ENCODE peak calls at places on chromosomes 2 and 18, in seven cellular contexts. Z is activated naive CD8-positive, alpha-beta T cell treated with anti-CD3 and anti-CD28 coated beads, Interleukin-2, amount 50 U/mL, for 24 hours; C is activated CD4-positive, alpha-beta T cell treated with anti-CD3 and anti-CD28 coated beads, Interleukin-2, amount 50 U/mL, for 4 hours; I is GM20000; S is fibroblast of mammary gland; U is foreskin fibroblast; V is WERI-Rb-1. P is an unnamed sample.
A peak's percentile ranks its signal among the peaks of the same experiment; 100 is the strongest.

GRCh38 chr2:99545066-99545465 is 55.2 kb upstream of the REV1 start:
- DNase-seq in I (no peak), V (no peak), Z (no peak), S (no peak), U (peak; percentile 6), C (no peak), P (no peak)

GRCh38 chr2:23133196-23133595 is 251.8 kb upstream of the KLHL29 start:
- DNase-seq in V (no peak), S (no peak), U (no peak), C (no peak), Z (no peak), I (no peak), P (no peak)

GRCh38 chr18:74116628-74117554 is 30.7 kb downstream of the FBXO15 start:
- DNase-seq in C (no peak), Z (no peak), V (no peak), I (no peak), U (peak; percentile 72), S (peak; percentile 68), P (peak; percentile 25)

GRCh38 chr2:29213871-29214341 is 98.7 kb downstream of the CLIP4 start:
- DNase-seq in V (no peak), C (no peak), U (no peak), I (no peak), Z (no peak), S (peak; percentile 17), P (no peak)

GRCh38 chr2:48346124-48346536 is 183.8 kb upstream of the STON1 start:
- DNase-seq in Z (no peak), S (peak; percentile 92), U (peak; percentile 89), C (no peak), I (no peak), V (peak; percentile 72), P (peak; percentile 88)

GRCh38 chr2:205580591-205580990 is 101.7 kb upstream of the NRP2 start:
- DNase-seq in S (peak; percentile 34), C (no peak), V (no peak), I (no peak), Z (no peak), U (peak; percentile 64), P (peak; percentile 32)

GRCh38 chr18:58336605-58337004 is 292.3 kb downstream of the ALPK2 start:
- DNase-seq in Z (no peak), I (no peak), C (no peak), V (no peak), U (peak; percentile 41), S (peak; percentile 54), P (peak; percentile 39)

GRCh38 chr2:150400849-150401248 is 86.6 kb downstream of the RND3 start:
- DNase-seq in V (no peak), S (no peak), C (no peak), Z (no peak), U (no peak), I (no peak), P (no peak)

GRCh38 chr2:241989074-241989473 is 119.5 kb downstream of the RTP5 start:
- DNase-seq in S (no peak), U (no peak), V (no peak), C (no peak), I (no peak), Z (no peak), P (no peak)

GRCh38 chr2:241924069-241924908 is 54.8 kb downstream of the RTP5 start:
- DNase-seq in I (no peak), U (no peak), C (no peak), V (no peak), S (no peak), Z (peak; percentile 16), P (no peak)

GRCh38 chr2:192560326-192560725 is 365.6 kb upstream of the TMEFF2 start:
- DNase-seq in V (no peak), C (no peak), I (no peak), Z (no peak), U (no peak), S (no peak), P (no peak)

GRCh38 chr2:237290249-237290648 is 123.7 kb downstream of the COL6A3 start:
- DNase-seq in I (no peak), C (no peak), U (peak; percentile 95), Z (no peak), V (no peak), S (peak; percentile 93), P (peak; percentile 86)

GRCh38 chr2:199804831-199805230 is 46.2 kb downstream of the FTCDNL1 start:
- DNase-seq in Z (no peak), S (no peak), V (no peak), C (no peak), U (no peak), I (no peak), P (no peak)

GRCh38 chr2:182164686-182165085 is 179.0 kb downstream of the PPP1R1C start:
- DNase-seq in I (no peak), V (no peak), Z (no peak), S (no peak), U (no peak), C (no peak), P (no peak)

GRCh38 chr2:30305235-30305634 is 73.9 kb downstream of the LBH start:
- DNase-seq in C (no peak), I (no peak), V (no peak), S (peak; percentile 46), Z (no peak), U (peak; percentile 29), P (peak; percentile 57)

GRCh38 chr18:31499157-31499524 is 1.2 kb downstream of the DSG2 start:
- DNase-seq in Z (no peak), C (no peak), S (no peak), I (no peak), V (no peak), U (no peak), P (no peak)

GRCh38 chr18:11251891-11252270 is 102.5 kb upstream of the PIEZO2 start:
- DNase-seq in U (peak; percentile 55), S (peak; percentile 81), V (no peak), Z (no peak), C (no peak), I (no peak), P (no peak)

GRCh38 chr18:9861157-9861556 is 24.6 kb upstream of the TXNDC2 start:
- DNase-seq in I (peak; percentile 16), U (no peak), S (no peak), Z (no peak), C (no peak), V (no peak), P (no peak)

GRCh38 chr2:62505109-62505508 is 886 bp downstream of the TMEM17 start:
- DNase-seq in C (no peak), S (peak; percentile 33), Z (no peak), V (no peak), U (peak; percentile 29), I (no peak), P (no peak)

GRCh38 chr18:36441872-36442271 is 144.4 kb downstream of the FHOD3 start:
- DNase-seq in S (peak; percentile 72), C (no peak), Z (no peak), I (no peak), U (peak; percentile 54), V (no peak), P (peak; percentile 42)

GRCh38 chr2:107747964-107748583 is 78.6 kb upstream of the RGPD4 start:
- DNase-seq in C (no peak), S (no peak), U (no peak), Z (no peak), I (no peak), V (no peak), P (no peak)

GRCh38 chr2:111120253-111121027 is at the start of gene BCL2L11:
- DNase-seq in C (peak; percentile 86), I (peak; percentile 96), V (peak; percentile 87), Z (peak; percentile 91), S (peak; percentile 80), U (peak; percentile 96), P (peak; percentile 90)

GRCh38 chr2:10514743-10515142 is 66.6 kb upstream of the ODC1 start:
- DNase-seq in U (peak; percentile 18), C (no peak), V (no peak), Z (no peak), I (no peak), S (peak; percentile 89), P (peak; percentile 98)

GRCh38 chr2:69969126-69969983 is 7.9 kb upstream of the ASPRV1 start:
- DNase-seq in V (no peak), C (no peak), S (no peak), Z (no peak), U (no peak), I (no peak), P (no peak)

P was measured in HCEC 1CT.